ENCODE peak calls at places on chromosomes 5 and 9, in five cellular contexts. W is mesendoderm, Q is IMR-90, J is neuronal stem cell, D is mesenchymal stem cell. C is an unnamed sample.

GRCh38 chr5:4410151-4410550 is 730.0 kb upstream of the ADAMTS16 start:
- DNase-seq in J (no peak), D (no peak), Q (no peak), W (no peak), C (no peak)

GRCh38 chr5:170963521-170963920 is 101.7 kb downstream of the RANBP17 start:
- DNase-seq in D (no peak), Q (no peak), W (peak), J (no peak), C (no peak)

GRCh38 chr5:145925803-145926202 is 10.6 kb upstream of the SH3RF2 start:
- DNase-seq in W (no peak), J (no peak), Q (peak), D (peak), C (no peak)

GRCh38 chr5:135376961-135377621 is 21.9 kb downstream of the MACROH2A1 start:
- DNase-seq in Q (no peak), D (no peak), J (no peak), W (no peak), C (no peak)

GRCh38 chr9:114366334-114367128 is 21.3 kb downstream of the AKNA start:
- DNase-seq in Q (peak), J (no peak), W (no peak), D (peak), C (no peak)

GRCh38 chr9:129317179-129318011 is 139.3 kb upstream of the IER5L start:
- DNase-seq in Q (peak), W (peak), J (no peak), D (no peak), C (no peak)

GRCh38 chr9:14320272-14321245 is 6.6 kb upstream of the NFIB start:
- DNase-seq in Q (peak), J (no peak), W (no peak), D (peak), C (no peak)

GRCh38 chr5:133944263-133945230 is 23.9 kb downstream of the C5orf15 start:
- DNase-seq in J (peak), W (peak), Q (peak), D (peak), C (peak)

GRCh38 chr5:78269088-78269703 is 25.3 kb downstream of the AP3B1 start:
- DNase-seq in J (no peak), Q (peak), D (peak), W (no peak), C (no peak)

GRCh38 chr5:165622864-165623536 is 2117.6 kb downstream of the MAT2B start:
- DNase-seq in W (no peak), D (peak), Q (no peak), J (no peak), C (no peak)

GRCh38 chr5:83467315-83468044 is 4.1 kb upstream of the VCAN start:
- DNase-seq in J (no peak), W (peak), Q (peak), D (no peak), C (no peak)

GRCh38 chr9:121133104-121133816 is 58.5 kb downstream of the CNTRL start:
- DNase-seq in D (no peak), J (no peak), W (peak), Q (no peak), C (peak)

GRCh38 chr5:98643544-98643943 is 129.9 kb upstream of the RGMB start:
- DNase-seq in J (no peak), Q (no peak), D (no peak), W (no peak), C (no peak)

GRCh38 chr5:157280927-157281326 is 15.0 kb downstream of the CYFIP2 start:
- DNase-seq in W (no peak), J (no peak), Q (peak), D (no peak), C (no peak)

GRCh38 chr5:21238786-21239185 is 1250.8 kb upstream of the CDH18 start:
- DNase-seq in D (no peak), Q (no peak), W (no peak), J (no peak), C (no peak)

GRCh38 chr9:136997355-136997754 is 987 bp upstream of the CLIC3 start:
- DNase-seq in D (no peak), Q (no peak), J (no peak), W (no peak), C (no peak)

GRCh38 chr5:123598028-123598689 is 86.2 kb downstream of the CSNK1G3 start:
- DNase-seq in D (no peak), Q (no peak), J (no peak), W (no peak), C (no peak)

GRCh38 chr5:169862348-169862905 is 117.9 kb downstream of the INSYN2B start:
- DNase-seq in W (no peak), J (no peak), Q (peak), D (no peak), C (no peak)

GRCh38 chr5:151222769-151223446 is 984 bp downstream of the CCDC69 start:
- DNase-seq in Q (no peak), J (no peak), D (peak), W (no peak), C (peak)

GRCh38 chr5:177320879-177321278 is 9.2 kb upstream of the MXD3 start:
- DNase-seq in W (no peak), D (no peak), Q (no peak), J (no peak), C (no peak)

GRCh38 chr9:91427873-91428272 is 4.2 kb upstream of the NFIL3 start:
- DNase-seq in W (no peak), D (no peak), J (no peak), Q (peak), C (no peak)

GRCh38 chr9:133098104-133098754 is 22.8 kb downstream of the RALGDS start:
- DNase-seq in Q (no peak), J (no peak), W (no peak), D (no peak), C (no peak)

GRCh38 chr5:10328323-10328722 is 20.6 kb upstream of the CMBL start:
- DNase-seq in J (no peak), W (no peak), D (no peak), Q (peak), C (peak)

GRCh38 chr5:138643040-138643791 is 68.0 kb upstream of the HSPA9 start:
- DNase-seq in W (peak), Q (no peak), J (no peak), D (no peak), C (no peak)

GRCh38 chr5:138647261-138647788 is 72.1 kb upstream of the HSPA9 start:
- DNase-seq in W (no peak), D (no peak), Q (peak), J (no peak), C (no peak)

GRCh38 chr5:138647794-138648193 is 72.6 kb upstream of the HSPA9 start:
- DNase-seq in W (no peak), Q (no peak), D (no peak), J (no peak), C (no peak)

GRCh38 chr5:138646671-138647070 is 71.5 kb upstream of the HSPA9 start:
- DNase-seq in J (no peak), D (no peak), W (no peak), Q (no peak), C (no peak)

GRCh38 chr5:138645778-138646575 is 70.8 kb upstream of the HSPA9 start:
- DNase-seq in J (no peak), D (no peak), W (no peak), Q (no peak), C (no peak)
- H2BK15ac ChIP-seq in J (no peak), D (no peak), W (no peak), Q (no peak), C (no peak)

GRCh38 chr9:72627147-72627546 is 105.7 kb downstream of the TMC1 start:
- DNase-seq in J (peak), W (no peak), D (no peak), Q (no peak), C (no peak)
- H3K27ac ChIP-seq in J (peak), W (no peak), D (no peak), Q (no peak), C (no peak)

DNA sequence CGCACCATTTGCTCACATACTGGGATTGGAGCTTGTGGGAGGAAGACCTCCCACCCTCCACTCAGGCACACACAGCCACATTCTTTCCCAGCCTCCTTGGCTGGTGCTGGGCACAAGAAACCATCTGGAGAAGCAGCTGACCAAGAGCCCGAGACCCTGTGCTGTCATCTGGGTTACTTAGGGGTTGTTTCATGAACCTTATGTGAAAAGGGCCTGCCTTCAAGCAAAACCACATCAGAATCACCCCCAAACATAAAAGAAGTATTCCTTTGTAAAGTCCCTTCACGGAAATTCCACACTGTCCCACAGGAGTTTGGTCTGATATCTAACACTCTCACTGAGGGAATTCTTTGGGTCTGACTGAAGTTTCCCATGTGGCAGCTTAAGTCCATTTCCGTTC is 172.1 kb downstream of the NR3C1 start:
- DNase-seq in Q (peak), W (no peak), J (no peak), D (no peak), C (no peak)
- H3K23ac ChIP-seq in Q (peak), W (no peak), J (no peak), D (no peak), C (no peak)

DNA sequence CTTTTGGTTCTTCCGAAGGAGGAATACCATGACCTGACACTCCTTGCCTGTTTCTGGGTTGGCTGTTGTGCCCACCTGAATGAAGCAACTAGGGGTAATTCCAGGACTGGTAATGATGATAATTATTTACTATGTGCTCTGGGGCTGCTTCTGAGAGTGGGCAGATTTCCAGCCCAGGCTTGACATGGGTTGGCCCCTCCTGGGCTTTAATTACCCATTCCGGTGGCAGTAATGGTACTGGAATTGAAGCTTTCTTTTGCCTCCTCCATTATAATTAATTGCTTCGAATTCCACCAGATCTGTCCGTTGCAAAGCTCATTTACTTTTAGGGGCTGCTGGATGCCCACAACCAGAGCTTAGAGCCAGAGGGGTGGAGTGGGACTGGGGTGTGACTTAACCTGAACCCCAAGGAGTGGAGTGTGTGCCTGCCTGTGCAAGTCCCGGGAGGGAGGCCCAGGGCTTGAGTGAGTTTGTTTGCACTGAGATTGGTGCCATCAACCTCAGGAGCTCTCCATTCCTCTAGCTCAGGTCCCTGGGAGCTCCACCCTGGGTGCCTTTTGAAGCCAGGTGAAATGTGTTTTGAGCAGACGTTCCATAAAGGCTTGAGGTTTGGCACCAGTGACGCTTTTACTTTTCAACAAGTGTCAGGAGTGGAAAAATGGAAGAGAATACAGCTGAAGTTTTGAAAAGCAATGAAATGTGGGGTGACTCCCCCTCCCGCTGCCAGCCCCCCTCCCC is 214.6 kb downstream of the PDZD2 start:
- DNase-seq in D (no peak), Q (no peak), J (no peak), W (peak), C (no peak)
- H2BK15ac ChIP-seq in D (no peak), Q (no peak), J (no peak), W (no peak), C (no peak)

GRCh38 chr5:167759411-167759821 is 532.0 kb upstream of the WWC1 start:
- DNase-seq in W (peak), J (no peak), D (peak), Q (peak), C (no peak)
- H3K27ac ChIP-seq in W (no peak), J (no peak), D (peak), Q (no peak), C (no peak)

GRCh38 chr9:83153030-83153429 is 90.1 kb upstream of the RASEF start:
- DNase-seq in D (no peak), W (no peak), Q (no peak), J (no peak), C (no peak)
- H3K23ac ChIP-seq in D (no peak), W (no peak), Q (no peak), J (no peak), C (no peak)

GRCh38 chr5:141756196-141756595 is 74.2 kb upstream of the ARAP3 start:
- DNase-seq in D (no peak), J (no peak), Q (no peak), W (no peak), C (no peak)
- H2BK15ac ChIP-seq in D (no peak), J (no peak), Q (no peak), W (no peak), C (no peak)

GRCh38 chr9:112785981-112786380 is 35.4 kb downstream of the SNX30 start:
- DNase-seq in Q (no peak), J (no peak), W (no peak), D (no peak), C (no peak)
- H3K27ac ChIP-seq in Q (no peak), J (no peak), W (no peak), D (no peak), C (no peak)

GRCh38 chr5:7068156-7068555 is 327.8 kb upstream of the ADCY2 start:
- DNase-seq in W (no peak), D (no peak), J (no peak), Q (no peak), C (no peak)

GRCh38 chr5:7066471-7067235 is 329.3 kb upstream of the ADCY2 start:
- DNase-seq in Q (no peak), D (no peak), W (no peak), J (no peak), C (no peak)
- H3K23ac ChIP-seq in Q (no peak), D (no peak), W (no peak), J (no peak), C (no peak)

C was measured in H9.